ENCODE peak calls at places on chromosomes 5 and 9, in four cellular contexts. E, V, J and H are unnamed samples.
A peak's percentile ranks its signal among the peaks of the same experiment; 100 is the strongest.

GRCh38 chr9:112705773-112706427 is 12.0 kb downstream of the INIP start:
- DNase-seq in J (peak; percentile 23), V (peak; percentile 48), E (peak; percentile 18), H (peak; percentile 54)

GRCh38 chr5:175749591-175749990 is 91.7 kb downstream of the HRH2 start:
- DNase-seq in E (no peak), J (no peak), V (no peak), H (no peak)

GRCh38 chr5:145553177-145553576 is 282.0 kb downstream of the PRELID2 start:
- DNase-seq in E (no peak), V (no peak), J (no peak), H (no peak)

GRCh38 chr5:102770803-102771202 is 15.7 kb downstream of the PAM start:
- DNase-seq in V (no peak), J (no peak), E (no peak), H (no peak)

GRCh38 chr5:101678494-101679193 is 617.4 kb downstream of the SLCO4C1 start:
- DNase-seq in E (peak; percentile 74), V (peak; percentile 44), J (peak; percentile 55), H (peak; percentile 60)

GRCh38 chr9:131419029-131419614 is 25.2 kb downstream of the PRRC2B start:
- DNase-seq in J (no peak), E (no peak), V (peak; percentile 60), H (no peak)

GRCh38 chr9:133584559-133585476 is 24.4 kb downstream of the FAM163B start:
- DNase-seq in J (peak; percentile 58), E (no peak), V (no peak), H (no peak)

GRCh38 chr9:137733429-137733828 is 114.6 kb downstream of the EHMT1 start:
- DNase-seq in V (no peak), E (no peak), J (no peak), H (no peak)

GRCh38 chr5:13866792-13867191 is 77.7 kb downstream of the DNAH5 start:
- DNase-seq in V (peak; percentile 20), J (peak; percentile 52), E (peak; percentile 63), H (peak; percentile 84)

GRCh38 chr5:156498226-156498965 is 171.4 kb downstream of the SGCD start:
- DNase-seq in V (no peak), J (no peak), E (no peak), H (no peak)

GRCh38 chr5:142883025-142883424 is 112.8 kb downstream of the ARHGAP26 start:
- DNase-seq in E (no peak), V (peak; percentile 64), J (no peak), H (no peak)

DNA sequence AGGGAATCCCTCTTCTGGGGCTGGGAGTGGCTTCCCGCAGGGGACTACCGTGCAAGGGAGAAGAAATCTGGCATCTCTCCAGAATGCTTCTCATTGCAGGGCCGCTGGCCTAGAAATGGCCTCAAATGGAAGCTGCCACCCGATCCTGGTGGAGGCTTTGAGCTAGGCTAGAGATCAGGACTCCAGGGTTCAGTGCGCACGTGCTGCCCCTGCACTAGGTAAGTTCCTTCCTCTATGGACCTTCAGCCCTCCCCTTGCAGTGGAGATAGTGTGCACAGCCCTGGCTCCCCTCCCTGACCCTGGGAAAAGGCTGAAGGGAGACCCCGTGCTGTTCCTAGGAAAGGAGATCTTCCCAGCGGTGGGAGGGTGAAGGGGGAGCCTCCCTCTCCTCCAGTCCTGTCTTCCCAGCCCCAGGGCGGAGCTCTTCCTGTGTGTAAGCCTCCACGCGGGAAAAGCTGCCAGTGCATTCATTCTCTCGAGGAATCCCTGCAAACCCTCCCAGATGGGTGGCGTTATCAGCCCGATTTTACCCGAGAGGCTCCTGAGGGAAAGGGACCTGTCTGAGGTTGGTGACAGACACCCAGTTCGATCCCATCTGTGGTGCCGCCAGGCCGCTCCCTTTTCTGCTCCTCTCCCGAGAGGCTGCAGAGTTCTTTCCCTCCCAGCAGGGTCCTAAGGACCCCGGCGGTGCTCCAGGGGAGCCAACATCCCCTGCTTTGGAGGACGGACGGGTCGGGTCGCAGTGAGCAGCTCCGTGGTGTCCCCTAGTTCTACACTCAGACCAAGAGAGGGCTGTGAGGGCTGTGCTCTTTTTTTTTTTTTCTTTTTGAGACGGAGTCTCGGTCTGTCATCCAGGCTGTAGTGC is 1.4 kb upstream of the CERCAM start:
- DNase-seq in V (peak; percentile 45), J (no peak), E (no peak), H (peak; percentile 63)
- H3K4me3 ChIP-seq in V (peak overlapping the region; percentile 92), J (no peak overlapping the region), E (no peak overlapping the region), H (no peak overlapping the region)

GRCh38 chr5:109177782-109178181 is 232.0 kb downstream of the PJA2 start:
- DNase-seq in J (no peak), V (no peak), E (no peak), H (no peak)

GRCh38 chr5:109177227-109177626 is 232.5 kb downstream of the PJA2 start:
- DNase-seq in J (no peak), E (no peak), V (no peak), H (peak; percentile 29)

GRCh38 chr5:109180668-109181067 is 229.1 kb downstream of the PJA2 start:
- DNase-seq in E (no peak), V (no peak), J (no peak), H (no peak)
- H3K4me3 ChIP-seq in E (no peak overlapping the region), V (no peak overlapping the region), J (no peak overlapping the region), H (no peak overlapping the region)

GRCh38 chr9:126676102-126676684 is 62.5 kb downstream of the LMX1B start:
- DNase-seq in E (no peak), V (no peak), J (no peak), H (no peak)
- H3K4me3 ChIP-seq in E (no peak overlapping the region), V (no peak overlapping the region), J (no peak overlapping the region), H (no peak overlapping the region)

GRCh38 chr9:129487658-129488483 is 133.0 kb downstream of the C9orf50 start:
- DNase-seq in E (no peak), J (peak; percentile 59), V (peak; percentile 77), H (no peak)
- H3K4me3 ChIP-seq in E (peak overlapping the region; percentile 52), J (no peak overlapping the region), V (peak overlapping the region; percentile 53), H (peak overlapping the region; percentile 7)

GRCh38 chr9:70257991-70258691 is 637 bp upstream of the SMC5 start:
- DNase-seq in V (peak; percentile 64), J (peak; percentile 46), E (peak; percentile 36), H (peak; percentile 52)

GRCh38 chr9:70259512-70259802 is 679 bp downstream of the SMC5 start:
- DNase-seq in E (no peak), J (no peak), V (no peak), H (no peak)

GRCh38 chr9:70258692-70259511 is at the start of gene SMC5:
- DNase-seq in E (peak; percentile 89), V (peak; percentile 93), J (peak; percentile 88), H (peak; percentile 88)

GRCh38 chr9:70256123-70256551 is 2.6 kb upstream of the SMC5 start:
- DNase-seq in E (no peak), J (no peak), V (peak; percentile 72), H (peak; percentile 2)

GRCh38 chr9:70257512-70257911 is 1.3 kb upstream of the SMC5 start:
- DNase-seq in J (peak; percentile 2), E (no peak), V (no peak), H (no peak)
- H3K4me3 ChIP-seq in J (peak overlapping the region; percentile 60), E (peak overlapping the region; percentile 88), V (peak overlapping the region; percentile 66), H (no peak overlapping the region)

GRCh38 chr5:43195670-43196265 is 3.7 kb downstream of the NIM1K start:
- DNase-seq in V (no peak), J (no peak), E (no peak), H (no peak)
- H3K4me3 ChIP-seq in V (no peak overlapping the region), J (no peak overlapping the region), E (no peak overlapping the region), H (no peak overlapping the region)

DNA sequence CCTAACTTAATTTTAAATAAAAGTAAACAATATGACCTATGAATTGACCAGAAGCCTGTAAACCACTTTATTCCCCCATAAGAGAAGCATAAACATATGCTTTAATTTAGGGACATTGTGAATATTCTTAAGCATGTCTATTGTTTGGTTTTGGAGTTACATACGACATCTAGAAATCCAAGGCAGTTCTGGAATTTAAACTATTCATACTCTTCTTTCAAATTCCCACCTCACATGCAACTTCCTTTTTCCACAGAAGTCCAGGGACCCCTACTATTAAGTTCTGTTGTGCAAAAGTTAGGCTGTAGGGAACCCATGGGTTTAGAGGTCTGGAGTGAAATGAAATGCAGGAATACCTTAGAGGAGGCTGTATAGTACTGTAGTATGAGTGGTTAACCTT is 2.1 kb downstream of the RIC1 start:
- DNase-seq in V (peak; percentile 64), E (no peak), J (no peak), H (no peak)
- H3K4me3 ChIP-seq in V (peak overlapping the region; percentile 78), E (peak overlapping the region; percentile 13), J (peak overlapping the region; percentile 69), H (peak overlapping the region; percentile 80)

GRCh38 chr5:56023296-56023695 is 28.5 kb upstream of the IL6ST start:
- DNase-seq in J (no peak), E (no peak), V (no peak), H (no peak)

GRCh38 chr5:56019306-56020272 is 24.8 kb upstream of the IL6ST start:
- DNase-seq in V (peak; percentile 86), E (no peak), J (no peak), H (peak; percentile 74)

GRCh38 chr5:56024810-56025302 is 30.1 kb upstream of the IL6ST start:
- DNase-seq in V (no peak), E (no peak), J (no peak), H (no peak)

GRCh38 chr5:56018860-56019259 is 24.1 kb upstream of the IL6ST start:
- DNase-seq in E (no peak), V (no peak), J (no peak), H (no peak)
- H3K4me3 ChIP-seq in E (no peak overlapping the region), V (no peak overlapping the region), J (no peak overlapping the region), H (no peak overlapping the region)

GRCh38 chr5:139655727-139656271 is 7.7 kb downstream of the CXXC5 start:
- DNase-seq in J (no peak), E (no peak), V (peak; percentile 82), H (no peak)
- H3K4me3 ChIP-seq in J (no peak overlapping the region), E (no peak overlapping the region), V (peak overlapping the region; percentile 31), H (no peak overlapping the region)

GRCh38 chr5:113523168-113523567 is 9.7 kb downstream of the YTHDC2 start:
- DNase-seq in J (no peak), V (no peak), E (no peak), H (no peak)
- H3K4me3 ChIP-seq in J (no peak overlapping the region), V (no peak overlapping the region), E (no peak overlapping the region), H (no peak overlapping the region)